ENCODE peak calls at places on chromosomes 5 and 9, in nine cellular contexts. S, J, E, R, V, F, O, Y and M are unnamed samples. For H3K9me3, the result is how much of the 10 kb centered on the place peaks cover.

GRCh38 chr9:127723450-127723849 is 7.6 kb downstream of the TTC16 start:
- DNase-seq in S (no peak), E (no peak), F (no peak), V (peak), O (no peak), J (no peak), Y (no peak), R (no peak), M (no peak)

GRCh38 chr5:13957032-13957645 is 12.7 kb upstream of the DNAH5 start:
- DNase-seq in Y (no peak), R (peak), E (peak), J (no peak), F (no peak), V (peak), S (no peak), O (peak), M (no peak)

GRCh38 chr5:173493040-173493439 is 123.4 kb downstream of the BOD1 start:
- DNase-seq in Y (no peak), R (no peak), F (no peak), E (no peak), S (no peak), J (no peak), O (no peak), V (no peak), M (no peak)

GRCh38 chr5:133140311-133140710 is 88.5 kb downstream of the HSPA4 start:
- DNase-seq in V (no peak), F (no peak), Y (no peak), S (no peak), R (no peak), O (no peak), J (no peak), E (no peak), M (no peak)

GRCh38 chr5:31048282-31048974 is 145.1 kb upstream of the CDH6 start:
- DNase-seq in S (no peak), V (no peak), R (no peak), O (no peak), J (no peak), F (no peak), E (no peak), Y (no peak), M (no peak)

GRCh38 chr9:134642385-134643181 is 980 bp downstream of the COL5A1 start:
- DNase-seq in R (no peak), F (no peak), S (peak), V (peak), J (peak), E (peak), O (peak), Y (no peak), M (no peak)

GRCh38 chr5:167801999-167802398 is 489.4 kb upstream of the WWC1 start:
- DNase-seq in Y (no peak), V (no peak), J (no peak), S (no peak), O (no peak), R (no peak), F (no peak), E (no peak), M (no peak)

GRCh38 chr5:100827481-100827889 is 75.6 kb downstream of the ST8SIA4 start:
- DNase-seq in V (no peak), F (no peak), E (peak), Y (no peak), S (no peak), J (no peak), R (peak), O (no peak), M (no peak)

GRCh38 chr5:86971034-86971511 is 296.6 kb upstream of the RASA1 start:
- DNase-seq in E (no peak), J (no peak), F (no peak), Y (no peak), S (no peak), O (no peak), V (peak), R (peak), M (peak)

GRCh38 chr9:91047993-91048607 is 246.5 kb downstream of the SYK start:
- DNase-seq in R (no peak), J (no peak), S (peak), F (no peak), O (no peak), E (no peak), Y (no peak), V (peak), M (no peak)

GRCh38 chr5:84433461-84433860 is 48.8 kb upstream of the EDIL3 start:
- DNase-seq in R (no peak), S (no peak), F (no peak), J (no peak), V (peak), O (no peak), E (no peak), Y (no peak), M (no peak)

GRCh38 chr9:125839322-125839721 is 92.1 kb downstream of the PBX3 start:
- DNase-seq in O (no peak), Y (no peak), V (no peak), J (no peak), S (no peak), E (no peak), F (no peak), R (no peak), M (no peak)

GRCh38 chr5:166720026-166720425 is 1571.4 kb upstream of the WWC1 start:
- DNase-seq in F (no peak), R (no peak), Y (no peak), E (no peak), O (no peak), V (no peak), S (no peak), J (no peak), M (no peak)

GRCh38 chr5:139820606-139821005 is 25.0 kb downstream of the PSD2 start:
- DNase-seq in O (no peak), V (no peak), S (no peak), F (no peak), R (no peak), E (no peak), J (no peak), Y (no peak), M (no peak)

GRCh38 chr5:54007822-54008777 is 302.3 kb downstream of the ARL15 start:
- DNase-seq in F (no peak), Y (no peak), J (no peak), E (peak), V (peak), S (no peak), R (no peak), O (no peak), M (no peak)

GRCh38 chr9:127132921-127133647 is 10.6 kb upstream of the ANGPTL2 start:
- DNase-seq in J (no peak), O (no peak), Y (no peak), E (peak), R (no peak), F (no peak), S (no peak), V (peak), M (no peak)

GRCh38 chr9:100413839-100414420 is 13.0 kb upstream of the MSANTD3 start:
- DNase-seq in Y (no peak), R (no peak), O (no peak), J (no peak), S (no peak), V (no peak), E (no peak), F (no peak), M (no peak)

GRCh38 chr9:100070642-100071041 is 28.2 kb downstream of the ERP44 start:
- DNase-seq in E (no peak), V (no peak), S (no peak), F (no peak), Y (no peak), J (no peak), R (no peak), O (no peak), M (no peak)

GRCh38 chr5:131589510-131590348 is 45.3 kb downstream of the RAPGEF6 start:
- DNase-seq in F (no peak), E (peak), Y (no peak), S (no peak), O (no peak), V (peak), R (peak), J (no peak), M (peak)

GRCh38 chr5:29143266-29143665 is 2050.2 kb upstream of the CDH6 start:
- DNase-seq in Y (no peak), E (no peak), V (no peak), F (no peak), S (no peak), O (no peak), R (no peak), J (no peak), M (no peak)

GRCh38 chr9:134630393-134630790 is 11.2 kb upstream of the COL5A1 start:
- DNase-seq in R (no peak), J (peak), E (no peak), S (peak), Y (peak), F (no peak), V (no peak), O (no peak), M (no peak)

GRCh38 chr5:118906932-118907331 is 81.4 kb downstream of the DTWD2 start:
- DNase-seq in Y (no peak), F (no peak), V (no peak), R (no peak), O (no peak), J (no peak), S (no peak), E (no peak), M (no peak)

GRCh38 chr5:80408976-80409926 is 1.4 kb downstream of the ZFYVE16 start:
- DNase-seq in O (no peak), V (peak), Y (no peak), J (no peak), E (no peak), R (no peak), F (no peak), S (no peak), M (no peak)

DNA sequence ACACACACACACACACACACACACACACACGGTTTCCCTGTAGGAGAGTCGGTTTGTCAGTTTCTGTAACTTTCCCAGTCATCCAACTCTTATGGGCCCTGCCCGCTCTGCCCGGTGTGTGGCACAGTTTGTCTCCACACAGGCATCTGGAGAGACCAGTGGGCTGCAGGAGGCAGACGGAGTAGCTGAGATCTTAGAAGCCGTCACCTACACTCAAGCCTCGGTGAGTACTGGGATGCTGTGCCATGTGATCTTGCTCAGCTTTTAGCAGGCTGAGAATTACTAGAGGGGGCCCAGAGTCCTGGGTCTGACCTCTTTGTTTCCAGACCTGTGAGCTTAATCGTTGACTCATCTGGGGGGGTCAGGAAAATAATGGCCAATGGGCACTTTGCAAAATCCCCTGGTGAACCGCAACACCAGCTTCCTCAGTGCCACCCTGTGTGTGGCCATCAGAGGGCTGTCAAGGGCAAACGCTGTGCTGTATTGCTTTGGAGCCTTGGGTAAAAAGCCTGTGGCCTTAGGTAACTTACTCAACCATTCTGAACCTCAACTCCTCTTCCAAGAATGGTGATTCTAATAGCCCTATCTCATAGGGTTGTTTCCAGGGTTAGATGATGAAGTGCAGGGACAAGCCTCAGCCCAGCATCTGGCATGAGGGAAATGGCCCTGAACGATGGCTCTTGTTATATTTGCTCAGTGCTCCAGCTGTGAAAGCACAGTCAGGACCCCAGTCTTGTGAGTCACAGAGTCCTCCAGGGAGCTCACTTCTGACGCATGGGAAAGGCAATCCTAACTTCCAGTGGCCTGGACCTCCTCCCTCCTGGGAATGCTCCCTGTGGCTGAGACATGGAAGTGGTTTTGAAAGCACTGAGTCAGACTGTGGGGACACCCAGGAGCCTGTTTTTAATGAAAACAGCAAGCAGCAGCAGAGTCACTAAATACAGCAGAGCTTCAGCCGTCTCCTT is 45.6 kb downstream of the COL15A1 start:
- DNase-seq in S (peak), Y (no peak), F (no peak), J (peak), V (peak), E (peak), R (peak), O (peak), M (no peak)
- H3K27ac ChIP-seq in S (peak), Y (no peak), F (no peak), J (peak), V (peak), E (peak), R (no peak), O (peak), M (no peak)

GRCh38 chr9:103977163-103977562 is 116.9 kb upstream of the SMC2 start:
- DNase-seq in O (no peak), E (no peak), F (no peak), Y (no peak), S (no peak), V (no peak), R (no peak), J (no peak), M (no peak)
- H3K9me3 ChIP-seq in O (under half), E (under half), F (under half), Y (under half), S (under half), V (under half), R (under half), J (under half), M (under half)

GRCh38 chr9:4666042-4666699 is at the start of gene SPATA6L:
- DNase-seq in E (peak), O (peak), S (peak), F (no peak), R (no peak), J (peak), Y (peak), V (peak), M (peak)
- H3K27ac ChIP-seq in E (peak), O (peak), S (peak), F (peak), R (no peak), J (no peak), Y (peak), V (peak), M (peak)

GRCh38 chr9:75667155-75667554 is 223.3 kb upstream of the PCSK5 start:
- DNase-seq in S (no peak), F (no peak), V (no peak), E (no peak), J (no peak), O (no peak), R (no peak), Y (no peak), M (no peak)

GRCh38 chr9:75672478-75672877 is 218.0 kb upstream of the PCSK5 start:
- DNase-seq in E (no peak), Y (no peak), F (no peak), O (no peak), V (no peak), J (no peak), S (no peak), R (no peak), M (no peak)
- H3K9me3 ChIP-seq in E (under half), Y (under half), F (under half), O (under half), V (under half), J (under half), S (under half), R (under half), M (under half)

GRCh38 chr5:3009605-3010004 is 258.1 kb upstream of the IRX2 start:
- DNase-seq in Y (no peak), E (no peak), V (no peak), S (no peak), F (no peak), O (no peak), R (no peak), J (no peak), M (no peak)
- H3K27ac ChIP-seq in Y (no peak), E (no peak), V (no peak), S (no peak), F (no peak), O (no peak), R (no peak), J (no peak), M (no peak)

GRCh38 chr5:59177644-59178043 is 594.8 kb downstream of the RAB3C start:
- DNase-seq in O (no peak), E (no peak), Y (no peak), V (no peak), J (no peak), R (no peak), F (no peak), S (no peak), M (no peak)

GRCh38 chr5:59178071-59178470 is 595.2 kb downstream of the RAB3C start:
- DNase-seq in Y (no peak), J (no peak), V (no peak), O (no peak), R (no peak), F (no peak), E (no peak), S (no peak), M (no peak)

GRCh38 chr5:59173568-59173967 is 590.7 kb downstream of the RAB3C start:
- DNase-seq in J (no peak), F (no peak), E (peak), R (no peak), V (peak), O (no peak), S (no peak), Y (no peak), M (no peak)

GRCh38 chr5:59171131-59171530 is 588.3 kb downstream of the RAB3C start:
- DNase-seq in E (no peak), V (no peak), R (no peak), Y (no peak), S (no peak), O (no peak), F (no peak), J (no peak), M (no peak)

GRCh38 chr5:59174248-59174844 is 591.5 kb downstream of the RAB3C start:
- DNase-seq in F (peak), J (no peak), V (peak), S (no peak), O (peak), R (peak), E (peak), Y (no peak), M (peak)
- H3K9me3 ChIP-seq in F (under half), J (under half), V (under half), S (under half), O (under half), R (under half), E (under half), Y (under half), M (under half)

DNA sequence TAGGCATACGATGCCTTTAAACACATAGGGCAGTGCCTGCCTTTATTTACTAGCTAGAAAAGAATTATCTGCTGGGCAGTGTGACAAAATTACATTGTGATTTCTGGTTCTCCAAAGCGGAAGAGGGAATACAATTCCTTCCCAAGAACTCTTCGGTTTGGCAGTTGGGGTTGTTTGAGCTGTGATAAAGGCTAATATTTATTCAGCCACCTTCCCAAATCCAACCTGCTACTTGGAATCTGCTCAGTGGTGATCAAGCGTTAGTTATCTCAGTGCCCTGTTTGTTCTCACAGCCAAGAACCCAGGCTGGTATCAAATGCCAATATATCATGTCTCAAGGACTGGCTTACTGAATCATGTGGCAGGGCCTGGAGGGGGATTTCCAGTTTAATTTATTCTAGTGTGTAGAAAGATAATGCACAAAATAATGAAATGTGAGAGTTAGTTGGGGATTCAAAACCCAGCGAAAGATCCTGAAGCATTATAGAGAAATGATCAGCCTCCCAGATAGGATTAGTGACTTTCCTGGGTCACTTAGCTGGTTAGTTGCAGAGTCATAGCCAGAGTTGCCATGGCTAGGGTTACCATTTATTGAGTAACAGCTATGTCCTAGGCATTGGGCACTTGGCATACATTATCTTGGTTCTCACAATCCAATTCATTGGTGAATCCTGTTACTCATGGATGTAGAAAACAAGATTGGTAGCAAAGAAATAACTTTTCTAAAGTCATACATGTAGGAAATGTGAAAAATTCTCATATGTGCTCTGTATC is 457.0 kb upstream of the KLF4 start:
- DNase-seq in V (no peak), F (no peak), E (no peak), J (no peak), R (no peak), Y (no peak), O (no peak), S (no peak), M (no peak)
- H3K27ac ChIP-seq in V (no peak), F (no peak), E (no peak), J (no peak), R (no peak), Y (no peak), O (no peak), S (no peak), M (no peak)

GRCh38 chr9:25613709-25614108 is 64.5 kb downstream of the TUSC1 start:
- DNase-seq in V (no peak), R (no peak), S (no peak), Y (no peak), F (no peak), O (no peak), E (no peak), J (no peak), M (no peak)
- H3K9me3 ChIP-seq in V (under half), R (under half), S (under half), Y (under half), F (under half), O (under half), E (under half), J (under half), M (under half)

DNA sequence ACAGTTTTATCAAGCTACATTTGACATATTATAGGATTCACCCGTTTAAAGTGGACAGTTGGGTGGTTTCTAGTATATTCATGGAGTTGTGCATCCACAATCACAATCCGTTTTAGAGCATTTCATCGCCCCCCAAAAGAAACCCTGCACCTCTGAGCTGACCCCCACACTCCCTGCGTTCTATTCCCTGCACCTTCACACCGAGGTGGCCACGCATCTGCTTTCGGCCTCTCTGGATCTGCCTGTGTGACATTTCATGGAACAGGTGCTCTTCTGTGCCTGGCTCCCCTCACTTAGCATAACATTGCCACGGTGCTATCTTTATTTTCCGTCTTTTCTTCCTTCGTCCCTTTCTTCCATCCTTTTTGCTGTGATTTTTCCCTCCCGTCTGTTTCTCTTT is 32.7 kb downstream of the HRH2 start:
- DNase-seq in Y (peak), J (peak), O (no peak), R (no peak), V (no peak), E (no peak), F (no peak), S (no peak), M (no peak)
- H3K27ac ChIP-seq in Y (peak), J (no peak), O (no peak), R (no peak), V (no peak), E (no peak), F (no peak), S (no peak), M (no peak)

GRCh38 chr5:2486373-2486772 is 265.1 kb downstream of the IRX2 start:
- DNase-seq in Y (no peak), S (no peak), E (no peak), F (no peak), V (no peak), O (no peak), J (no peak), R (no peak), M (no peak)

GRCh38 chr5:2488593-2488992 is 262.9 kb downstream of the IRX2 start:
- DNase-seq in E (no peak), O (no peak), J (no peak), R (no peak), F (no peak), V (no peak), Y (no peak), S (no peak), M (no peak)

GRCh38 chr5:2487152-2487763 is 264.2 kb downstream of the IRX2 start:
- DNase-seq in E (no peak), V (no peak), F (no peak), S (no peak), J (no peak), Y (no peak), R (no peak), O (no peak), M (no peak)

DNA sequence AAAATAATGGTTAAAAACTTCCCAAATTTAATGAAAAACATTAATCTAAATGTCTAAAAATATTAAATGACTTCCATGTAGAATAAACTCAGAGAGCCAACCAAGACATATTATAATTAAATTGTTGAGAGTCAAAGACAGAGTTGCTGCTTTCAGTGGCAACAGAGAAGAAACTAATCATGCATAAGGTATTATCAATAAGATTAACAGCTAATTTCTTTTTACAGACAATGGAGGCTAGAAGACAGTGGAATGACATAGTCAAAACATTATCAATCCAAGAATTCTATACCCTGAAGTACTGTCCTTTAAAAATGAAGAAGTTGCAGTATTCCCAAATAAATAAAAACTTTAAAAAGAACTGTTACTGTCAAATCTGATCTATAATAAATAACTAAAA is 268.7 kb downstream of the IRX2 start:
- DNase-seq in S (no peak), E (no peak), F (no peak), Y (no peak), J (no peak), O (no peak), R (no peak), V (no peak), M (no peak)
- H3K9me3 ChIP-seq in S (under half), E (under half), F (under half), Y (half or more), J (under half), O (under half), R (under half), V (under half), M (under half)